ENCODE peak calls at places on chromosomes 2 and 18, in four cellular contexts. U is WTC11, M is A549, D is HepG2. G is an unnamed sample.

GRCh38 chr18:35186491-35187034 is 54.3 kb upstream of the ZNF397 start:
- DNase-seq in M (no peak), D (no peak), U (no peak), G (no peak)

GRCh38 chr2:237128026-237128703 is 42.5 kb downstream of the COPS8 start:
- DNase-seq in U (peak), D (peak), M (peak), G (no peak)

GRCh38 chr2:70248810-70249438 is 496 bp upstream of the TIA1 start:
- DNase-seq in U (peak), D (peak), M (no peak), G (peak)

GRCh38 chr18:44632469-44633145 is 48.1 kb upstream of the SETBP1 start:
- DNase-seq in M (no peak), U (no peak), D (no peak), G (no peak)

GRCh38 chr18:23924813-23925212 is 89.7 kb upstream of the TTC39C start:
- DNase-seq in D (no peak), M (no peak), U (no peak), G (no peak)

GRCh38 chr18:44715841-44716240 is 35.2 kb downstream of the SETBP1 start:
- DNase-seq in U (no peak), M (no peak), D (no peak), G (no peak)

GRCh38 chr2:130391872-130392670 is 36.2 kb downstream of the PTPN18 start:
- DNase-seq in M (no peak), D (peak), U (no peak), G (no peak)

GRCh38 chr2:172241219-172241618 is 138.5 kb upstream of the DLX2 start:
- DNase-seq in M (no peak), D (no peak), U (no peak), G (no peak)

GRCh38 chr2:229425573-229425972 is 154.5 kb upstream of the PID1 start:
- DNase-seq in U (no peak), M (no peak), D (no peak), G (no peak)

GRCh38 chr2:224086226-224086911 is 47.3 kb upstream of the SERPINE2 start:
- DNase-seq in U (no peak), M (peak), D (peak), G (no peak)

GRCh38 chr2:170463206-170463537 is 252.0 kb upstream of the SP5 start:
- DNase-seq in U (no peak), D (no peak), M (no peak), G (no peak)

GRCh38 chr2:71385008-71385407 is 53.4 kb downstream of the ZNF638 start:
- DNase-seq in D (no peak), M (no peak), U (no peak), G (no peak)

GRCh38 chr18:79397830-79398761 is 2.4 kb downstream of the NFATC1 start:
- DNase-seq in D (no peak), M (no peak), U (no peak), G (no peak)

GRCh38 chr2:174992886-174993285 is 12.3 kb downstream of the CHN1 start:
- DNase-seq in D (no peak), M (no peak), U (no peak), G (no peak)

GRCh38 chr2:26462100-26462499 is 15.8 kb downstream of the OTOF start:
- DNase-seq in U (no peak), M (no peak), D (no peak), G (no peak)

GRCh38 chr2:122020377-122020776 is 264.9 kb downstream of the TSN start:
- DNase-seq in M (no peak), U (no peak), D (no peak), G (no peak)

GRCh38 chr2:188473306-188473705 is 181.6 kb downstream of the GULP1 start:
- DNase-seq in D (no peak), M (no peak), U (no peak), G (no peak)

GRCh38 chr18:2555895-2556294 is 15.4 kb downstream of the METTL4 start:
- DNase-seq in M (no peak), U (no peak), D (no peak), G (no peak)

GRCh38 chr2:135819211-135819610 is 17.8 kb downstream of the LCT start:
- DNase-seq in M (peak), U (peak), D (peak), G (peak)

GRCh38 chr2:45119855-45120254 is 110.6 kb upstream of the SIX2 start:
- DNase-seq in D (no peak), M (no peak), U (no peak), G (no peak)

GRCh38 chr2:24625728-24626484 is 134.9 kb downstream of the NCOA1 start:
- DNase-seq in U (no peak), M (no peak), D (no peak), G (no peak)

GRCh38 chr2:239462671-239463506 is 62.1 kb upstream of the HDAC4 start:
- DNase-seq in M (no peak), D (no peak), U (no peak), G (no peak)

DNA sequence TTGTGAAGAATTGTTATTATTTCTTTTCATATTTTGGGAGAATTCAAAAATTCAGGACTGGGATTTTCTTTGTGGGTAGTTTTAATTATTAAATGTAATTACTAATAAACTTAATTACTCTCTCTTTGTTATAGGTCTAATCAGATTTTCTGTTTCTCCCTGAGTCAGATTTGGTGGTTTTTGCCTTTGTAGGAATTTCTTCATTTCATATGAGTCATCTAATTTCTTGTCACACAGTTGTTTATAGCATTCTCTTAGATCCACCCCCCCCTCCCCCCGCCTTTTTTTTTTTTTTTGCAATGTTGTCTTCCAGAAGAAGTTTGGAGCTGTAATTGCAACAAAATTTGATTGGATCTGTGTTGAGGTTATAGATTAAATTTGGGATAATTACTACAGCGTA is 26.0 kb upstream of the GALR1 start:
- DNase-seq in D (no peak), M (no peak), U (no peak), G (no peak)
- TF ChIP-seq HMGXB4 in D (no peak), M (no peak), U (no peak), G (no peak)

GRCh38 chr2:19358242-19359020 is at the start of gene OSR1:
- DNase-seq in U (peak), D (peak), M (peak), G (no peak)
- TF ChIP-seq HMGXB4 in U (no peak), D (no peak), M (no peak), G (no peak)

GRCh38 chr2:38720613-38721241 is 30.4 kb downstream of the SRSF7 start:
- DNase-seq in U (no peak), D (no peak), M (no peak), G (no peak)
- TF ChIP-seq HMGXB4 in U (no peak), D (no peak), M (no peak), G (no peak)

GRCh38 chr2:120650022-120650644 is 85.5 kb upstream of the GLI2 start:
- DNase-seq in U (no peak), M (no peak), D (no peak), G (no peak)

GRCh38 chr2:120646994-120647393 is 88.7 kb upstream of the GLI2 start:
- DNase-seq in D (no peak), U (no peak), M (no peak), G (no peak)

GRCh38 chr2:120642646-120643045 is 93.0 kb upstream of the GLI2 start:
- DNase-seq in U (no peak), M (no peak), D (no peak), G (no peak)

GRCh38 chr2:120651818-120652217 is 83.8 kb upstream of the GLI2 start:
- DNase-seq in M (no peak), D (no peak), U (no peak), G (no peak)

GRCh38 chr2:120647487-120647886 is 88.2 kb upstream of the GLI2 start:
- DNase-seq in M (no peak), U (no peak), D (no peak), G (no peak)
- TF ChIP-seq HMGXB4 in M (no peak), U (no peak), D (no peak), G (no peak)

DNA sequence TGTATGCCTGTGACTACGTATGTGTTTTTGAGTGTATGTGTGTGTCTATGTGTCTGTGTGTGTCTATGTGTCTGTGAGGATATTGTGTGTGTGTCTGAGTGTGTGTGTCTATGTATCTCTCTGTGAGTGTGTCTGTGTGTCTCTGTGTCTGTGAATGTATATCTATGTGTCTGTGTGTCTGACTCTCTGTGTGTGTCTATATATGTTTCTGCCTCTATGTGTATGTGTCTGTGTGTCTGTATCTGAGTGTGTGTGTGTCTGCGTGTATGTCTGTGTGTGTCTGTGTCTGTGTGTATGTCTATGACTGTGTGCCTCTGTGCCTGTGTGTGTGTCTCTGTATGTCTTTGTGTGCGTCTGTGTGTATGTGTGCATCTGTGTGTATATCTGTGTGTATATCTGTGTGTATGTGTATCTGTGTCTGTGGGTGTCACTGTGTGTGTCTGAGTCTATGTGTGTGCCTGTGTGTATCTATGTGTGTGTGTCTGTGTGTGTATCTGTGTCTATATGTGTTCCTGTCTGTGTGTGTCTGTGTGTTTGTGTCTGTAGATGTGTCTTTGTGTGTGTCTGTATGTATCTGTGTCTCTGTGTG is 172.7 kb downstream of the MYCN start:
- DNase-seq in U (no peak), M (no peak), D (no peak), G (no peak)
- TF ChIP-seq HMGXB4 in U (no peak), M (no peak), D (no peak), G (no peak)

DNA sequence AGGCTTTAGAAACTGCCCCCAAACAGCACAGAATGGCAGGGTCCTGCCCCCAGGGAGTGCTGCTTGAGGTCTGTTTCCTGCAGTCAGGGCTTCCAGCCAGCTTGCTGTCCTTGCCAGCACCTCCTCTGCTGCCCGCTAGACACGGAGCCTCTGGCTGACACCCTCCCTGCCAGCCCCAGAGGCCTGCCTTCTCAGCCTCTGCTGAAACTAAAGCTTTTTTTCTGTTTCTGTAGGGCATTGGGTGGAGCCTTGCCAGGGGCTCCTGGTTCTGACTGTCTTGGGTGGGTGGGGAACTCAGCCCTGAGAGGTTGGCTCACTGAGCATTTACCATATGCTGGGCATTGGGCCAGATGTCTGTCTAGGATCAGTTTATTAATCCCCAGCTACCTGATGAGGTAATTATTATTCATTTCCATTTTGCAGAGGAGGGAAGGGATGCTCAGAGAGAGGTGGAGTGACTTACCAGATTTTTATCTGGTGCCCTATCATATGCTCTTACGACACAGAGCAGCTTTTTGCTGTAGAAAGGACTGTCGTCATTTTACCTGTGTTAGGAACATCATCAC is 35.4 kb downstream of the INPP4A start:
- DNase-seq in M (no peak), U (no peak), D (no peak), G (no peak)
- TF ChIP-seq HMGXB4 in M (no peak), U (no peak), D (no peak), G (no peak)

DNA sequence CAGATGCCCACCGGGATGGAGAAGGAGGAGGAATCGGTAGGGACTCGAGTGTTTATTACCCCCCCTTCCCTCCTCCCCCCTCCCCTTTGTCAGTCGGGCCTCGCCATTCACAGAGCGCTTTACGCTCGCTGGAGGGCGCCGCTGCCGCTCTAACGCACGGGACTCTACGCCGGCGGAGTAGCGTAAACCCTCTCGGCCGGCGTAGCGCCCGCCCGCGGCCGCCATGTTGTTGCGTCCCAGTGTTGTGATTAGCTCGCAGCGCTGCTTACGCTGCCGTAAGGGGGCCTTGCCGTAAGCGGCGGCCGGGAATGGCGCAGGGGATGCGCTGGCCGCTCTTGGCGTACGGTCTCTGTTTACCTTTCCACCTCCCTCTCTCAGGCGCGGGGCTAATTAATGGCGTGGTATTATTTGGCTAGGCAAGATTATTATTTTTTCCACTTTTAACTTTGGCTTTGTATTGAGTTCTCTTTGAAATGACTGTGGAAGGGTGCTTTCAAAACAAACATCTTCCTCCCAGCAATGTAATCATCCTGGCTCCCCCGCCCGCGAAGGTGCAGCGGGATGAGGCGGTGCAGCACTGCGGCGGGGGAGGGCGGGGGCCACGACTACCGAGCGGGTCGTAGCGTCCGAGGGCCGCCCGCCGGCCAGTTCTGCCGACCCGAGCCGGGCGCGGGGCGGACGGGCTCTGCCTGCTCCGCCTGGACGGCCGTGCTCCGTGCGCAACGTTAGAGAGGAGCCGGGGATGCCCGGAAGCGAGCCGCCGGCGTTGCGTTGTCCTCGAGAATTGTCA is 779 bp downstream of the EPC2 start:
- DNase-seq in U (peak), D (peak), M (peak), G (peak)
- TF ChIP-seq HMGXB4 in U (peak), D (peak), M (no peak), G (no peak)

DNA sequence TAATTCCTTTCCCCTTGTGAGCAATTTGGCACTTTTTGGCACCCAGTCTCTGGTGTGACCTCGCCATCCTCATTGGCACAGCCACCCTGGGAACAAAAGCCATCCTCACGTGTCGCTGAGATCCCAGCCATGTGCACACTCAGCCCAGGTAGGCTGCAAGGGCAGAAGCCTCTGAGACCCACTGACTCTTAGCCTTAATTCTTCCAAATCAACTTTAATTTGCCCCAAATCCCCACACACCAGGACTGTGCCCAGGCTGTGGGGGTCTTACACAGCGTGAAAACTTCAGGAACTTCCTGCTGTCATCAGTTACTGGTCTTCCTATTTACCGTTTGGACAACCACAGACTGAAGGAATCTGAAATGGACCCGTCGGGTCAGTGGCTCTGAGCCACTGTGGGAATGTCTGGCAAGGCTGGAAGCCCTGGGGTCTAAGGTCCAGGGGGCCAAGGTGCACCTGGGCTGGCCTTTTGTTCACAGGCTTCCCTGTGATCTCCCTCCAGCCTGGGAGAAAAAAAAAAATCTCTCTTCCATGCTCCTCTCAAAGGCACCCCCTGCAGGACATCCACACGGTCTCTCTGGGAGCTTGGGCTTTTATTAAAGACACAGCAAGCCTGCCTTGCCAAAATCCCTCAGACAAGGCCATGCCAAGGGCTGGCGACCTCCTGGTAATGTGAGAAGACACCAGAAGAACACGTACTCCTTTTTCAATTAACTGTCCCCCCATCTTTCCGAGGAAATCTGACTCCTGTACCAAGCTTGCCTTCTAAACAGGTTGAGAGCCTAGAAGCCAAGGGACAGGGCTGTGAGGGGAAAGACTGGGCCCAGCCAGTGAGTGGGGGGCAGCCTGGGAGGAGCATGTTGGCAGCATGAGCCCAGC is 42.1 kb upstream of the LAPTM4A start:
- DNase-seq in M (peak), D (peak), U (peak), G (no peak)
- TF ChIP-seq HMGXB4 in M (no peak), D (peak), U (no peak), G (no peak)

GRCh38 chr18:40962784-40963183 is 992.2 kb upstream of the PIK3C3 start:
- DNase-seq in D (no peak), U (no peak), M (no peak), G (no peak)
- TF ChIP-seq HMGXB4 in D (no peak), U (no peak), M (no peak), G (no peak)

G was measured in K562.